ENCODE peak calls at places on chromosomes 12 and 14, in eight cellular contexts. N is colonic mucosa, J is GM23248, Q is fibroblast of lung, O is endothelial cell of umbilical vein, T is HepG2, L is neuronal stem cell, P is H1. X is an unnamed sample.

GRCh38 chr12:106987846-106988245 is 900 bp upstream of the MTERF2 start:
- DNase-seq in O (no peak), P (no peak), Q (no peak), J (no peak), N (no peak), T (no peak), L (no peak), X (peak)

GRCh38 chr14:89660183-89660582 is 243.2 kb upstream of the FOXN3 start:
- DNase-seq in J (peak), N (no peak), Q (peak), P (no peak), L (no peak), T (no peak), O (no peak), X (no peak)

GRCh38 chr12:89694542-89694941 is 14.1 kb downstream of the ATP2B1 start:
- DNase-seq in L (no peak), Q (no peak), P (no peak), J (no peak), T (no peak), O (no peak), N (no peak), X (no peak)

GRCh38 chr12:63895841-63896240 is 51.3 kb downstream of the SRGAP1 start:
- DNase-seq in N (no peak), J (no peak), L (no peak), T (no peak), P (no peak), O (no peak), Q (no peak), X (no peak)

GRCh38 chr12:86193931-86194330 is 62.3 kb downstream of the MGAT4C start:
- DNase-seq in J (no peak), T (no peak), Q (peak), P (no peak), N (no peak), O (peak), L (no peak), X (no peak)

GRCh38 chr14:88321692-88322504 is 1.2 kb downstream of the KCNK10 start:
- DNase-seq in Q (no peak), N (no peak), P (peak), O (no peak), T (no peak), J (no peak), L (no peak), X (peak)

GRCh38 chr14:76829650-76830421 is 3.6 kb downstream of the LRRC74A start:
- DNase-seq in P (no peak), O (no peak), J (no peak), N (no peak), T (peak), L (no peak), Q (no peak), X (no peak)

GRCh38 chr12:108696111-108696995 is 35.0 kb downstream of the CORO1C start:
- DNase-seq in Q (peak), N (no peak), P (no peak), L (no peak), O (no peak), T (no peak), J (peak), X (no peak)

GRCh38 chr12:89208661-89209096 is 143.6 kb downstream of the DUSP6 start:
- DNase-seq in Q (peak), T (no peak), J (peak), L (no peak), N (no peak), O (no peak), P (no peak), X (no peak)

GRCh38 chr12:98532687-98533304 is 17.4 kb downstream of the TMPO start:
- DNase-seq in L (peak), P (no peak), Q (peak), N (no peak), T (peak), J (peak), O (peak), X (peak)

GRCh38 chr12:105892362-105892910 is 246.3 kb downstream of the NUAK1 start:
- DNase-seq in Q (no peak), T (no peak), N (no peak), O (no peak), P (no peak), L (no peak), J (no peak), X (no peak)

GRCh38 chr12:100668939-100669536 is 95.6 kb downstream of the GAS2L3 start:
- DNase-seq in Q (peak), P (peak), T (peak), O (peak), L (peak), N (peak), J (peak), X (peak)

GRCh38 chr12:48969847-48970701 is 1.5 kb downstream of the WNT10B start:
- DNase-seq in T (no peak), P (peak), L (no peak), N (no peak), J (peak), Q (peak), O (no peak), X (peak)

GRCh38 chr14:53306267-53306721 is 153.2 kb upstream of the DDHD1 start:
- DNase-seq in T (peak), Q (peak), O (peak), P (peak), N (peak), J (peak), L (peak), X (peak)

GRCh38 chr12:48940181-48940580 is 14.9 kb upstream of the FKBP11 start:
- DNase-seq in O (no peak), L (no peak), P (no peak), Q (no peak), T (no peak), J (peak), N (no peak), X (no peak)

GRCh38 chr12:113325938-113326337 is 9.0 kb downstream of the SLC8B1 start:
- DNase-seq in T (no peak), L (no peak), O (no peak), N (peak), J (peak), P (no peak), Q (peak), X (no peak)

GRCh38 chr12:1635656-1636055 is 6.6 kb downstream of the WNT5B start:
- DNase-seq in N (no peak), T (no peak), L (no peak), P (no peak), O (no peak), J (no peak), Q (no peak), X (no peak)

GRCh38 chr12:95200128-95200973 is 16.9 kb downstream of the FGD6 start:
- DNase-seq in T (no peak), N (no peak), O (peak), L (no peak), J (peak), P (no peak), Q (no peak), X (no peak)

GRCh38 chr12:69653703-69654102 is 43.0 kb upstream of the LRRC10 start:
- DNase-seq in L (no peak), Q (peak), J (peak), N (no peak), T (no peak), P (no peak), O (no peak), X (no peak)

GRCh38 chr14:91872011-91872476 is 4.7 kb upstream of the TC2N start:
- DNase-seq in N (no peak), O (peak), Q (peak), L (no peak), P (no peak), J (peak), T (peak), X (no peak)

GRCh38 chr14:92240658-92241057 is 82.3 kb upstream of the SLC24A4 start:
- DNase-seq in P (no peak), Q (no peak), N (no peak), O (no peak), L (no peak), J (no peak), T (no peak), X (no peak)

GRCh38 chr12:98151105-98151504 is 364.3 kb upstream of the TMPO start:
- DNase-seq in T (no peak), J (no peak), N (no peak), O (no peak), Q (no peak), P (no peak), L (no peak), X (no peak)

GRCh38 chr12:120417917-120418316 is 20.0 kb upstream of the COX6A1 start:
- DNase-seq in O (no peak), P (no peak), Q (no peak), T (no peak), N (no peak), L (no peak), J (no peak), X (no peak)

GRCh38 chr12:120425797-120426196 is 12.1 kb upstream of the COX6A1 start:
- DNase-seq in L (no peak), J (no peak), T (no peak), N (no peak), P (no peak), O (no peak), Q (no peak), X (no peak)

GRCh38 chr12:120428597-120429206 is 9.2 kb upstream of the COX6A1 start:
- DNase-seq in P (no peak), L (no peak), J (no peak), T (no peak), N (peak), Q (no peak), O (no peak), X (no peak)

GRCh38 chr12:120421701-120422100 is 16.2 kb upstream of the COX6A1 start:
- DNase-seq in P (no peak), J (no peak), T (no peak), N (no peak), L (no peak), O (no peak), Q (no peak), X (no peak)

DNA sequence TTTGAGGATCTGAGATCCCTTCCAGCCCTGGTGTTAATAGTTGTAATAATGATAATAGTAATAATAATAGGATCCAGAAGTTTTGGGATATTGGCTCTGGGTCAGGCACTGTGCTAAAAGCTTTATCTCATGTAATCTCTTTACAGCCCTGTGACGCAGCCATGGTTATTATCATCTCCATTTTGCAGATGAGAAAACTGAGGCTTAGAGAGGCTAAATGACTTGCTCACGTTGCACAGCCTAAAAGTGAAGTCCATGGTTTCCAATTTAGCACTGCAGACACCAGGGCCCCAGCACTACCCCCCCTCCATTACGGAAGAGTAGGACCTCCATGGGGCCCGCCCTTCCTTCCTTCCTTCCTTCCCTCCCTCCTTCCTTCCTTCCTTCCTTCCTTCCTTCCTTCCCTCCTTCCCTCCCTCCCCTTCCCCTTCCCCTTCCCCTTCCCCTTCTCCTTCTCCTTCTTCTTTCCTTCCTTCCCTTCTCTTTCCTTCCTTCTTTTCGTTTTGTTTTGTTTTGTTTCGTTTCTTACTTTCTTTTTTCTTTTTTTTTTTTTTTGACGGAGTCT is 14.9 kb upstream of the COX6A1 start:
- DNase-seq in T (no peak), L (no peak), P (no peak), J (no peak), Q (no peak), N (no peak), O (no peak), X (no peak)
- H3K9ac ChIP-seq in T (no peak), L (no peak), P (no peak), J (no peak), Q (no peak), N (no peak), O (no peak), X (no peak)

GRCh38 chr14:102500190-102500661 is 9.3 kb downstream of the ANKRD9 start:
- DNase-seq in O (peak), N (no peak), L (no peak), J (peak), P (no peak), Q (peak), T (no peak), X (peak)
- H3K9ac ChIP-seq in O (peak), N (no peak), L (no peak), J (peak), P (no peak), Q (no peak), T (no peak), X (no peak)

DNA sequence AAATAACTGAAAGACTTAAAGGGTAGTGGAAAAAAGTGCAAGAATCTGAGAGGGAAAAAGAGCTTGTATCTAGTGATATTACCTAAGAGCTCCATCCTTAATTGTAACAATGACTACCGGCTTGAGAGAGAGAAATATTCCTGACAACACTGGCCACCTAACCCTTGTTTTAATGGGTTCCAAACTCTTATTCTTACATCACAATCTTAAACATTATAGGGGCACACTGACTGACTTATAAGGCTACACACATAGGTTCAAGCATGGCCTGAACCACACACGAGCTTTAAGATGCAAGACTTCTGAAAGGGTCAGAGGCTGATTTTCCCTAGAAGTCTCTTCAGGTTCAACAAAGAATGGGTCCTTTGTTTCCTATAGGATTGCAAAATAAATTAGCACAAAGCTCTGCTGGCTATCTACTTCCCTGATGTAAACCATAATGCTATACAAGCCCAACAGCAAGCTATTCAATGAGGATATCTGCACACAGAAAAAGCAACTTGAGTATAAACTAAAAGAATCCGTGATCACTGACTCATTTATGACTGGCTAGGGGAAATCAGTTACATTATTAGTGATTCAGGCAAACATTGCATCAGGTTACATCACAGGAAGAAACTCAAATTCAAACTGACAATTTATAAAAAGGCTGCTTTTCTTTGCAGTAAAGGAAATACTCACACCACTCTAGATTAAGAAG is 8.6 kb downstream of the BTG1 start:
- DNase-seq in P (no peak), J (peak), Q (peak), O (peak), L (no peak), N (no peak), T (peak), X (no peak)
- H3K9ac ChIP-seq in P (no peak), J (peak), Q (no peak), O (peak), L (no peak), N (no peak), T (no peak), X (no peak)

GRCh38 chr14:36271939-36272907 is 48.2 kb downstream of the MBIP start:
- DNase-seq in O (peak), L (no peak), T (no peak), P (no peak), N (peak), J (peak), Q (peak), X (no peak)
- H3K9ac ChIP-seq in O (no peak), L (no peak), T (no peak), P (no peak), N (no peak), J (no peak), Q (no peak), X (no peak)

DNA sequence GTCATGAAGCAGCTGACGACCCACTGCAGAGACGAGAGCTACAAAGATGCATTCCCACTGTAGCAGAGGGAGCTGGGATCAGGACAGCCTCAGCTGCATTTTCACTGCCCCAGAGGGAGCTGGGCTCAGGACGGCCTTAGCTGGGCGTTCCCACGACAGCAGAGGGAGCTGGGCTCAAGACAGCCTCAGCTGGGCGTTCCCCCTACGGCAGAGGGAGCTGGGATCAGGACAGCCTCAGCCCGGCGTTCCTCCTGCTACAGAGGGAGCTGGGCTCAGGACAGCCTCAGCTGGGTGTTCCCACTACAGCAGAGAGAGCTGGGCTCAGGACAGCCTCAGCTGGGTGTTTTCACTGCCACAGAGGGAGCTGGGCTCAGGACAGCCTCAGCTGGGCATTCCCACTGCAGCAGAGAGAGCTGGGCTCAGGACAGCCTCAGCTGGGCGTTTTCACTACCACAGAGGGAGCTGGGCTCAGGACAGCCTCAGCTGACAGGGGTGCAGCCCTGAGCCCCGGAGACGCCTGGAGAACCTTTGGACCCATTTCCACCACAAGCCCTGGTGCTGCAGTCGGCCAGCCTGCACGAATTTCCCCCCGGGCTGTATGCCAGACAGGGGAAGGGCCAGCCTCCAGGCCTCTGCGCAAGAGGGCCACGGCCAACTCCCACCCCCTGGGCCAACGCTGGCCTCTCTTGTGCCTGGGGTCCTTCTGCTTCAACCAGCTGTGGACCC is 2.8 kb upstream of the C14orf180 start:
- DNase-seq in Q (no peak), J (peak), P (no peak), O (no peak), N (peak), L (no peak), T (peak), X (peak)
- H3K9ac ChIP-seq in Q (no peak), J (no peak), P (no peak), O (no peak), N (no peak), L (peak), T (no peak), X (no peak)

DNA sequence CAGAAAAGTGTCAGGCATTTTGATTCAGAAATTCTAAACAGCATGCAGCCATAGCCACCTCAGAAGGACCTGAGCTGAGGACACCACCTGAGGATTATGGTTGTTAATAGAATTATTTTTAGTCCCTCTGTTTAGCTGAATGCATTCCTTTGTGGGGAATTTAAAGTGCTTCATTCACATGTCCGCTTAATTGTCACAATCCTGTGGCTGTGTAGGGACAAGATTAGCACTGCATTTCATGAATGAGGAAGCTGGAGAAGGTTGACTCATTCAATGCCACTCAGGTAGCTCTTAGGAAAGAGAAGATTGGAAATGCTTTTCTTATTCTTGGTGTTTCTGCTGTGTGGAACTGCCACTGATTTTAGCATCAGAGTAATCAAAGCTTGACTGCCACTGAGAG is 42.0 kb upstream of the KRR1 start:
- DNase-seq in T (no peak), P (no peak), O (no peak), L (peak), J (peak), N (no peak), Q (no peak), X (peak)
- H3K9ac ChIP-seq in T (no peak), P (no peak), O (no peak), L (no peak), J (no peak), N (no peak), Q (no peak), X (no peak)

DNA sequence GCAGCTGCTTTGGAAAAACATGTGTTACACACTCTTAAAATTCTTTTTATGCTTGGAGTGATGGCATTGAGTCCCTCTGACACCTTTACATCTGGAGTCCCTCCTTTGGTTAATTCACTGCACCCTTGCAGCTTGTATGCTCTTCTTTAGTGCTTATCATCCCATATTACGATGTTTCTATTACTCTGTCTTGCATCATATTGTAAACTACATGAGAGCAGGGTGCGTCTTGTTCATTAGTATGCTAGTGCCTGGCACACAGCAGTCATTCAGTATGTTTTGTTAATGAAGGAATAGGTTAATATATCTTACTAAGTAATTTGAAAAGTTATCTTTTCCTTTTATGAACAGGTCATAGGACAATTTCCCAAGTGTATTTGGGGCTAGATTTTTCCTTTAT is 363.7 kb downstream of the FUT8 start:
- DNase-seq in O (no peak), J (no peak), T (no peak), Q (peak), N (no peak), P (no peak), L (no peak), X (no peak)
- H3K9ac ChIP-seq in O (no peak), J (no peak), T (no peak), Q (no peak), N (no peak), P (no peak), L (no peak), X (no peak)

GRCh38 chr12:67455236-67455635 is 186.1 kb downstream of the CAND1 start:
- DNase-seq in T (no peak), L (no peak), Q (no peak), N (no peak), P (no peak), O (no peak), J (no peak), X (no peak)

GRCh38 chr12:67456281-67456918 is 187.2 kb downstream of the CAND1 start:
- DNase-seq in P (no peak), L (no peak), Q (peak), O (no peak), J (peak), N (no peak), T (no peak), X (no peak)

GRCh38 chr12:67459173-67459572 is 189.4 kb upstream of the DYRK2 start:
- DNase-seq in P (no peak), T (no peak), J (no peak), N (no peak), Q (no peak), L (no peak), O (no peak), X (no peak)

GRCh38 chr12:67457799-67458680 is 188.9 kb downstream of the CAND1 start:
- DNase-seq in J (peak), P (no peak), N (no peak), L (no peak), Q (no peak), O (no peak), T (no peak), X (no peak)

DNA sequence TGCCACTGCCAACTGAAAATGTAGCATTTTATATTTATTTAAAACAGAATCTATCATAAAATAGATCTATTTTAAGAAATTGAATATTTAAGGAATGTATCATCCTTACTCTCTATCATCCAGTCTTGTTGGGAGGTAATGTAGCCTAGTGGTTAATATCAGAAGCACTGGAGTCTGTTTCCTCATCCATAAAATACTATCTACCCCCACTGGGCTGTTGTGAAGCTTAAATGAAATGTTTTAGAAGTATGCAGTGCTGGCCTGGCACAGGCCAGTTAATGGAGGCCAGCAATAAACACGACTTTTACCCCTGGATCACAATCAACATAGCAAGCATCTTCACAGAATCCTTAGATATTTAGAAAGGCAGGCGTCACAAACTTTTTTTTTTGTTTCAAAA is 188.0 kb downstream of the CAND1 start:
- DNase-seq in L (no peak), P (no peak), T (no peak), Q (no peak), N (no peak), O (no peak), J (peak), X (no peak)
- H3K9ac ChIP-seq in L (no peak), P (no peak), T (no peak), Q (no peak), N (no peak), O (no peak), J (peak), X (no peak)

GRCh38 chr12:120234643-120235368 is 30.7 kb downstream of the PXN start:
- DNase-seq in P (no peak), L (no peak), J (peak), N (peak), O (peak), T (peak), Q (peak), X (peak)
- H3K9ac ChIP-seq in P (no peak), L (no peak), J (peak), N (peak), O (peak), T (no peak), Q (peak), X (peak)